ENCODE peak calls at places on chromosomes 3 and 15, in five cellular contexts. B is cardiac muscle cell, F is epithelial cell of proximal tubule, E is ovary, W is nephron progenitor cell. M is an unnamed sample.

GRCh38 chr15:32718082-32718821 is 448 bp downstream of the GREM1 start:
- DNase-seq in B (peak; percentile 38), F (no peak), E (no peak), W (peak; percentile 52), M (peak; percentile 2)

GRCh38 chr3:173945801-173946200 is 548.3 kb downstream of the NLGN1 start:
- DNase-seq in B (no peak), F (no peak), E (no peak), W (no peak), M (no peak)

GRCh38 chr3:32595318-32595717 is 24.7 kb upstream of the DYNC1LI1 start:
- DNase-seq in B (no peak), F (no peak), E (no peak), W (no peak), M (no peak)

GRCh38 chr15:48800811-48801460 is 9.9 kb downstream of the CEP152 start:
- DNase-seq in B (no peak), F (no peak), E (no peak), W (no peak), M (no peak)

GRCh38 chr3:27568393-27568792 is 84.2 kb upstream of the SLC4A7 start:
- DNase-seq in B (no peak), F (no peak), E (peak; percentile 41), W (no peak), M (no peak)

GRCh38 chr3:174329321-174329720 is 529.8 kb upstream of the NAALADL2 start:
- DNase-seq in B (no peak), F (peak; percentile 6), E (no peak), W (no peak), M (no peak)

GRCh38 chr15:77107531-77108355 is 36.8 kb upstream of the TSPAN3 start:
- DNase-seq in B (peak; percentile 82), F (no peak), E (peak; percentile 61), W (peak; percentile 67), M (peak; percentile 65)

GRCh38 chr3:168870892-168871291 is 775.2 kb upstream of the GOLIM4 start:
- DNase-seq in B (no peak), F (no peak), E (no peak), W (no peak), M (no peak)

GRCh38 chr15:66842710-66843441 is 140.8 kb downstream of the SMAD6 start:
- DNase-seq in B (peak; percentile 78), F (no peak), E (peak; percentile 84), W (peak; percentile 48), M (no peak)

GRCh38 chr3:126538316-126538715 is 14.4 kb downstream of the CHST13 start:
- DNase-seq in B (no peak), F (no peak), E (no peak), W (no peak), M (no peak)

GRCh38 chr15:78855746-78856145 is 16.9 kb upstream of the MORF4L1 start:
- DNase-seq in B (no peak), F (no peak), E (no peak), W (no peak), M (no peak)

GRCh38 chr3:45572755-45573154 is 21.8 kb upstream of the LIMD1 start:
- DNase-seq in B (peak; percentile 70), F (no peak), E (no peak), W (no peak), M (no peak)

GRCh38 chr15:82680200-82681102 is 29.2 kb downstream of the AP3B2 start:
- DNase-seq in B (peak; percentile 86), F (no peak), E (peak; percentile 65), W (peak; percentile 85), M (peak; percentile 84)

GRCh38 chr15:92599394-92599970 is 56.1 kb downstream of the FAM174B start:
- DNase-seq in B (no peak), F (no peak), E (no peak), W (no peak), M (peak; percentile 7)

GRCh38 chr3:169996063-169996462 is 29.5 kb downstream of the SEC62 start:
- DNase-seq in B (no peak), F (no peak), E (no peak), W (no peak), M (no peak)

GRCh38 chr3:189214651-189215050 is 42.9 kb downstream of the TPRG1 start:
- DNase-seq in B (no peak), F (no peak), E (no peak), W (no peak), M (no peak)

GRCh38 chr3:155026999-155027591 is 53.0 kb upstream of the MME start:
- DNase-seq in B (no peak), F (no peak), E (no peak), W (peak; percentile 21), M (no peak)

GRCh38 chr3:85697156-85697555 is 738.4 kb downstream of the CADM2 start:
- DNase-seq in B (no peak), F (no peak), E (no peak), W (no peak), M (no peak)

GRCh38 chr3:72352176-72352575 is 496.1 kb downstream of the SHQ1 start:
- DNase-seq in B (no peak), F (no peak), E (no peak), W (no peak), M (no peak)

GRCh38 chr15:69410290-69410874 is 3.8 kb upstream of the KIF23 start:
- DNase-seq in B (peak; percentile 44), F (no peak), E (no peak), W (no peak), M (peak; percentile 65)
- TF ChIP-seq CTCF in B (peak; percentile 14), F (peak; percentile 78), E (no peak), W (no peak), M (no peak)

DNA sequence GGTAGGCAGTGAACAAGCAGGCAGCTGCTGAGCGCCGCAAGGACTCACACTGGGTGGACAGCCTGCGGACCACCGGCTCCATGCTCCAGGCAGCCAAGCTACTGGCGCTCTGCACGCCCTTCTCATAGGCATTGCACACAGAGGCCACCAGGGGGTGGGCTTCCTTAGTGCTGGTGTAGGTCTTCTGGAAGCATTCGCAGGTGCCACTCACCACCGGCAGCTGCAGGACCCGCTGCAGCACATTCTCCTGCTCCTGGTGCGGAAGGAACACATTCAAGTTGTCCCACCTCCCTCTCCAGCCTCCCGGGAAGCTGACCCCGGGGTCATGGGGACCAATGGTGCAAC is 6.0 kb downstream of the PLIN1 start:
- DNase-seq in B (peak; percentile 69), F (no peak), E (no peak), W (peak; percentile 71), M (peak; percentile 49)
- TF ChIP-seq CTCF in B (peak; percentile 60), F (peak; percentile 46), E (no peak), W (peak; percentile 71), M (peak; percentile 53)

GRCh38 chr3:71146673-71147072 is 436.9 kb downstream of the FOXP1 start:
- DNase-seq in B (no peak), F (no peak), E (no peak), W (peak; percentile 54), M (no peak)
- TF ChIP-seq CTCF in B (no peak), F (no peak), E (no peak), W (no peak), M (no peak)

GRCh38 chr3:11847607-11848006 is 922 bp upstream of the TAMM41 start:
- DNase-seq in B (no peak), F (no peak), E (no peak), W (no peak), M (peak; percentile 42)
- TF ChIP-seq CTCF in B (no peak), F (peak; percentile 22), E (no peak), W (no peak), M (no peak)

DNA sequence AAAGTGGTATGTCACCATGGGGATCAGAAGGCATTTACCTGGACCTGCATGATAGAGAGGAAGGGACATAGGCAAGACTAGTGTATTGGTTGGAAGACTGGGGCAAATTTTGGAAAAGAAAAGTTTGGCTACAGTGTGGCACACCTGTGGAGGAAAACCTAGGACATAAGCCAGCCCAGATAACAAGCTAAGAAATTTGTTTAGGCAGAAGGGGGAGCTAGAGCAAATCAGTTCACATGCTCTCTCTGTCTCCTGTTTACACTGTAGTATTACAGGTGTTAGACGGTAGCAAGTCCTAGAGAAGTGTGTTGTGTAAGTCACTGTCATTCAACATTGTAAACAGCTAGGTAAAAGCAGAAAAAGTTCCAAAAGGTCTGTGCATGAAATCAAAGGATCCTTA is 11.9 kb upstream of the ALDH1A2 start:
- DNase-seq in B (peak; percentile 36), F (no peak), E (no peak), W (no peak), M (no peak)
- TF ChIP-seq CTCF in B (peak; percentile 22), F (peak; percentile 61), E (no peak), W (peak; percentile 13), M (no peak)

GRCh38 chr15:55741592-55742497 is 1.1 kb downstream of the PRTG start:
- DNase-seq in B (peak; percentile 61), F (no peak), E (peak; percentile 34), W (peak; percentile 50), M (peak; percentile 25)
- TF ChIP-seq CTCF in B (peak; percentile 17), F (peak; percentile 16), E (no peak), W (no peak), M (no peak)

GRCh38 chr3:25782938-25783660 is at the start of gene NGLY1:
- DNase-seq in B (peak; percentile 93), F (no peak), E (peak; percentile 86), W (peak; percentile 89), M (peak; percentile 87)
- TF ChIP-seq CTCF in B (no peak), F (no peak), E (peak; percentile 25), W (no peak), M (no peak)